ENCODE peak calls at places on chromosomes 12 and 14, in seven cellular contexts. S is right lobe of liver, H is omental fat pad, U is left lung, C is epithelial cell of esophagus, R is thoracic aorta, Q is AG09309. P is an unnamed sample.

GRCh38 chr12:91074851-91075250 is 17.0 kb upstream of the KERA start:
- DNase-seq in S (no peak), H (no peak), U (no peak), C (no peak), R (no peak), Q (no peak), P (no peak)

GRCh38 chr14:20626274-20626673 is 15.2 kb downstream of the OR6S1 start:
- DNase-seq in S (no peak), H (no peak), U (no peak), C (no peak), R (no peak), Q (no peak), P (no peak)

GRCh38 chr12:112858776-112859175 is 48.0 kb upstream of the OAS1 start:
- DNase-seq in S (no peak), H (no peak), U (no peak), C (peak), R (no peak), Q (no peak), P (no peak)

GRCh38 chr14:32350020-32350419 is 20.9 kb downstream of the AKAP6 start:
- DNase-seq in S (no peak), H (no peak), U (no peak), C (no peak), R (no peak), Q (no peak), P (no peak)

GRCh38 chr12:110047297-110047940 is 903 bp downstream of the C12orf76 start:
- DNase-seq in S (no peak), H (no peak), U (no peak), C (no peak), R (no peak), Q (no peak), P (no peak)

GRCh38 chr14:22332671-22333407 is 256.2 kb downstream of the DAD1 start:
- DNase-seq in S (no peak), H (no peak), U (no peak), C (no peak), R (no peak), Q (no peak), P (no peak)

GRCh38 chr12:29611906-29612305 is 114.4 kb upstream of the OVCH1 start:
- DNase-seq in S (no peak), H (no peak), U (no peak), C (no peak), R (peak), Q (no peak), P (no peak)

GRCh38 chr12:116533343-116534248 is 25.6 kb upstream of the MAP1LC3B2 start:
- DNase-seq in S (peak), H (peak), U (peak), C (peak), R (peak), Q (no peak), P (no peak)

GRCh38 chr14:102231476-102232347 is 73.3 kb downstream of the MOK start:
- DNase-seq in S (no peak), H (no peak), U (no peak), C (no peak), R (no peak), Q (no peak), P (no peak)

GRCh38 chr14:105448706-105449111 is 25.9 kb upstream of the CRIP2 start:
- DNase-seq in S (peak), H (peak), U (peak), C (peak), R (no peak), Q (no peak), P (peak)

GRCh38 chr14:74562515-74563232 is 49.4 kb downstream of the LTBP2 start:
- DNase-seq in S (no peak), H (no peak), U (no peak), C (peak), R (no peak), Q (no peak), P (no peak)

GRCh38 chr14:24187538-24187915 is 1.1 kb downstream of the IPO4 start:
- DNase-seq in S (no peak), H (no peak), U (no peak), C (no peak), R (no peak), Q (no peak), P (no peak)

GRCh38 chr14:77314539-77314938 is 6.1 kb downstream of the POMT2 start:
- DNase-seq in S (no peak), H (no peak), U (no peak), C (no peak), R (no peak), Q (no peak), P (no peak)

GRCh38 chr12:50985322-50985721 is 33.0 kb downstream of the HIGD1C start:
- DNase-seq in S (no peak), H (no peak), U (no peak), C (peak), R (no peak), Q (peak), P (peak)

GRCh38 chr14:93239869-93240677 is 33.0 kb downstream of the UBR7 start:
- DNase-seq in S (no peak), H (no peak), U (no peak), C (peak), R (no peak), Q (peak), P (peak)

GRCh38 chr12:124391340-124392261 is 96.7 kb downstream of the RFLNA start:
- DNase-seq in S (peak), H (no peak), U (peak), C (peak), R (no peak), Q (no peak), P (peak)

GRCh38 chr14:88384653-88385205 is 728 bp upstream of the SPATA7 start:
- DNase-seq in S (no peak), H (no peak), U (no peak), C (peak), R (no peak), Q (no peak), P (no peak)

GRCh38 chr12:128571906-128572305 is 251.9 kb downstream of the SLC15A4 start:
- DNase-seq in S (no peak), H (no peak), U (no peak), C (no peak), R (no peak), Q (no peak), P (no peak)

GRCh38 chr14:91272341-91273272 is 28.1 kb upstream of the GPR68 start:
- DNase-seq in S (no peak), H (no peak), U (no peak), C (no peak), R (no peak), Q (no peak), P (no peak)

GRCh38 chr12:642633-643477 is 20.4 kb downstream of the NINJ2 start:
- DNase-seq in S (peak), H (no peak), U (peak), C (peak), R (no peak), Q (no peak), P (no peak)

GRCh38 chr14:63276492-63277342 is 42.0 kb downstream of the GPHB5 start:
- DNase-seq in S (no peak), H (no peak), U (no peak), C (peak), R (no peak), Q (peak), P (peak)

GRCh38 chr12:126509587-126509986 is 1444.4 kb downstream of the AACS start:
- DNase-seq in S (no peak), H (no peak), U (no peak), C (no peak), R (no peak), Q (no peak), P (no peak)

GRCh38 chr14:73376585-73376984 is 81.8 kb downstream of the NUMB start:
- DNase-seq in S (no peak), H (no peak), U (no peak), C (no peak), R (no peak), Q (no peak), P (no peak)

GRCh38 chr12:65269603-65270002 is 8.9 kb upstream of the MSRB3 start:
- DNase-seq in S (no peak), H (no peak), U (no peak), C (peak), R (no peak), Q (no peak), P (peak)

GRCh38 chr14:23121401-23121800 is 2.3 kb upstream of the CEBPE start:
- DNase-seq in S (peak), H (no peak), U (no peak), C (no peak), R (no peak), Q (peak), P (no peak)

GRCh38 chr12:14849664-14850063 is 6.3 kb upstream of the ART4 start:
- DNase-seq in S (no peak), H (no peak), U (no peak), C (peak), R (no peak), Q (no peak), P (no peak)

GRCh38 chr12:65170245-65170881 is 980 bp downstream of the LEMD3 start:
- DNase-seq in S (peak), H (peak), U (peak), C (peak), R (peak), Q (no peak), P (peak)

GRCh38 chr14:73259837-73260236 is 22.5 kb downstream of the PAPLN start:
- DNase-seq in S (no peak), H (no peak), U (no peak), C (no peak), R (no peak), Q (no peak), P (no peak)

GRCh38 chr12:106760184-106760531 is 14.3 kb upstream of the RIC8B start:
- DNase-seq in S (no peak), H (no peak), U (no peak), C (no peak), R (no peak), Q (no peak), P (no peak)

GRCh38 chr12:101954681-101955080 is 77.3 kb downstream of the DRAM1 start:
- DNase-seq in S (no peak), H (no peak), U (no peak), C (peak), R (no peak), Q (no peak), P (peak)

GRCh38 chr14:104011824-104012517 is 69.6 kb upstream of the RD3L start:
- DNase-seq in S (no peak), H (no peak), U (no peak), C (no peak), R (no peak), Q (no peak), P (peak)

GRCh38 chr12:128259556-128260070 is 7.4 kb upstream of the TMEM132C start:
- DNase-seq in S (no peak), H (peak), U (no peak), C (no peak), R (no peak), Q (no peak), P (no peak)

GRCh38 chr12:41621288-41621687 is 433.2 kb downstream of the PDZRN4 start:
- DNase-seq in S (no peak), H (no peak), U (no peak), C (peak), R (no peak), Q (no peak), P (no peak)

GRCh38 chr12:126055521-126055920 is 990.3 kb downstream of the AACS start:
- DNase-seq in S (no peak), H (no peak), U (no peak), C (peak), R (no peak), Q (peak), P (peak)

GRCh38 chr14:98692832-98693231 is 579.2 kb downstream of the BCL11B start:
- DNase-seq in S (no peak), H (no peak), U (no peak), C (peak), R (no peak), Q (no peak), P (no peak)

GRCh38 chr14:69004731-69005431 is 25.8 kb upstream of the ACTN1 start:
- DNase-seq in S (no peak), H (no peak), U (no peak), C (no peak), R (no peak), Q (no peak), P (no peak)

GRCh38 chr14:69005432-69006148 is 26.5 kb upstream of the ACTN1 start:
- DNase-seq in S (peak), H (peak), U (no peak), C (peak), R (peak), Q (peak), P (peak)

GRCh38 chr14:69001375-69001774 is 22.3 kb upstream of the ACTN1 start:
- DNase-seq in S (no peak), H (no peak), U (no peak), C (no peak), R (no peak), Q (no peak), P (peak)

GRCh38 chr14:69003626-69004025 is 24.5 kb upstream of the ACTN1 start:
- DNase-seq in S (no peak), H (no peak), U (no peak), C (no peak), R (no peak), Q (no peak), P (no peak)

DNA sequence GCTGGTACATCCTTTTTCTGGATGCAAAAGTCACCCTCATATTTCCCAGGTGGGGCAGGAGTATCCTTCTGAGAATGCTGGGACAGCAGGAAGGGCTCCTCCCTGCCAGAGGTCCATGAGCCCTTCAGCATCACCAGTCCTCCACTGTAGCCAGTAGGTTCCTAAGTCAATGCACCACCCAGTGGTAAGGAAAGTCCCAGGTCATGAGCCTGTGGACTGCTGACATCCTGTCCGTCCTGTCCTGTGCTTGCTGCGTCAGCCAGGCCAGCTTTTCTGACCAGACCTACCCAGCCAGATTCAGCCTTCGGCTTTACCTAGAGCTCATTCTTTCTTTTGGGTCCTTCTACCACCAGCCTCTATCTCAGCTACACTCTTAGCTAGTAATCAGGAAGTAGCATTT is 23.0 kb upstream of the ACTN1 start:
- DNase-seq in S (peak), H (no peak), U (no peak), C (no peak), R (no peak), Q (no peak), P (no peak)
- TF ChIP-seq CTCF in S (peak), H (no peak), U (no peak), C (no peak), R (peak), Q (no peak), P (peak)

GRCh38 chr12:53499261-53500118 is at the start of gene MAP3K12:
- DNase-seq in S (peak), H (no peak), U (peak), C (peak), R (no peak), Q (no peak), P (no peak)
- TF ChIP-seq CTCF in S (no peak), H (no peak), U (no peak), C (no peak), R (peak), Q (peak), P (peak)

GRCh38 chr14:100406505-100407131 is 83.5 kb downstream of the SLC25A47 start:
- DNase-seq in S (peak), H (no peak), U (peak), C (peak), R (no peak), Q (no peak), P (no peak)

GRCh38 chr14:100402631-100403030 is 79.5 kb downstream of the SLC25A47 start:
- DNase-seq in S (no peak), H (no peak), U (no peak), C (no peak), R (no peak), Q (no peak), P (no peak)

GRCh38 chr14:100405752-100406455 is 82.8 kb downstream of the SLC25A47 start:
- DNase-seq in S (no peak), H (no peak), U (no peak), C (no peak), R (no peak), Q (no peak), P (no peak)

GRCh38 chr14:100403802-100404201 is 80.7 kb downstream of the SLC25A47 start:
- DNase-seq in S (no peak), H (no peak), U (no peak), C (no peak), R (no peak), Q (no peak), P (no peak)

DNA sequence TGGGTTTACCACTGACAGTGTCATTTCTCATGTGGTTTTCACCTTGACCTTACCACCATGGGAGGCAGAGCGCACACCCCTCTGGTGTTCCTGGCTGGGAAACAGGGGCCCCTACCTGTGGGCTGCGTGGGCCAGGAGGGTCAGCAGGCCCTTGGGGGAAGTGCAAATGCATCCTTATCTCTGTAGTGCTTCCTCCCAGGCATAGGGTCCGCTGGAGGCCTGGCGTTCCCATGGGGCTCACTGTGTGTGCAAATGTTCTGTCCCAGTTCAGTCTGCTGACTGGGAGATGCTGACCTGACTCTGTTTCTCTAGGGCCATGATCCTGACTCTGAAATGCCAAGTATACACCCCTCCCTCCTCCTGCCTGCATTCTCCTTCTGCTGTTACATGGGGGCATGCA is 81.3 kb downstream of the SLC25A47 start:
- DNase-seq in S (no peak), H (no peak), U (no peak), C (no peak), R (no peak), Q (no peak), P (no peak)
- TF ChIP-seq CTCF in S (no peak), H (no peak), U (no peak), C (no peak), R (no peak), Q (no peak), P (no peak)

GRCh38 chr12:31245822-31246469 is 80.0 kb downstream of the SINHCAF start:
- DNase-seq in S (no peak), H (no peak), U (no peak), C (no peak), R (no peak), Q (no peak), P (no peak)
- TF ChIP-seq CTCF in S (no peak), H (no peak), U (no peak), C (peak), R (no peak), Q (no peak), P (peak)

GRCh38 chr12:74317078-74317581 is 220.5 kb upstream of the ATXN7L3B start:
- DNase-seq in S (no peak), H (no peak), U (no peak), C (peak), R (no peak), Q (no peak), P (no peak)
- TF ChIP-seq CTCF in S (no peak), H (no peak), U (no peak), C (peak), R (no peak), Q (no peak), P (peak)

DNA sequence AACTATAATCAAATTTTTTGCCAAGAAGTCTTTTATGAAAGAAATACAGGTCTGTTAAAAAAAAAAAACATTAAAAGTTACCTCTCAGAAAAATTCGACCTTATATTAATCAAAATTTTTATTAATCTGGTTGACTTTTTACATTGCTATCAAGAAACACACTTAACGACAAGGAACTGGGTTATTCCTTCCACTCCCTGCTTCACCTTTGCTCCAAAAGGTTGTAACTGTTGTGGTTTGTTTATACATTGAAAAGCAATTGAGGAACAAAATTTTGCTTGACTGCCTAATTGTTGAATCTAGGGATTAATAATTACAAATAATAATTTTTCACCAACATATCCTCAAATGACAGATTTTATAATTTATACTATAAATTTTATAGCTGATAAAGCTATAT is 28.4 kb downstream of the TSPAN8 start:
- DNase-seq in S (no peak), H (no peak), U (no peak), C (no peak), R (no peak), Q (no peak), P (no peak)
- TF ChIP-seq CTCF in S (no peak), H (no peak), U (no peak), C (no peak), R (no peak), Q (no peak), P (no peak)

GRCh38 chr14:43795600-43796228 is 711.4 kb downstream of the FSCB start:
- DNase-seq in S (no peak), H (no peak), U (no peak), C (peak), R (no peak), Q (no peak), P (no peak)
- TF ChIP-seq CTCF in S (peak), H (no peak), U (no peak), C (peak), R (no peak), Q (no peak), P (peak)

GRCh38 chr12:52318241-52318990 is 2.8 kb downstream of the KRT83 start:
- DNase-seq in S (no peak), H (no peak), U (no peak), C (no peak), R (no peak), Q (no peak), P (no peak)

GRCh38 chr12:52317443-52318052 is 3.6 kb downstream of the KRT83 start:
- DNase-seq in S (no peak), H (no peak), U (no peak), C (no peak), R (no peak), Q (no peak), P (no peak)

GRCh38 chr12:52320784-52321400 is at the start of gene KRT83:
- DNase-seq in S (no peak), H (no peak), U (no peak), C (no peak), R (no peak), Q (no peak), P (no peak)

GRCh38 chr12:52321433-52321832 is 235 bp upstream of the KRT83 start:
- DNase-seq in S (no peak), H (no peak), U (no peak), C (no peak), R (no peak), Q (no peak), P (no peak)

DNA sequence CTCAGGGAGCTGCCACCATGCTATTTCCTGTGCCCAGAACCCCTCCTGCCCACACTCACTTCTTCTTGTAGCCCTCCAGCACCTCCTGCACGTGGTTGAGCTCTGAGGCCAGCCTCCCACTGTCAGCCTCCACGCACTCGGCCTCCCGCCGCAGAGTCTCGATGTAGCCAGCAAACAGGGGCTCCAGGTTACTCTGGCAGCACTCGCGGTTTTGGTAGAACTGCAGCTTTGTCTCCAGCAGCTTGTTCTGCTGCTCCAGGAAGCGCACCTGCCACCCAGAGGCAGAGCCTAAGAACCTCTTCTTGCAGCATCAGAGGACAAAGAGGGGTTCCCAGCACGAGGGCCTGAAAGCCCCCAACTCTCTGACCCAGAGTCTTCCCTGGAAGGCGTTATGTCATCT is 2.1 kb downstream of the KRT83 start:
- DNase-seq in S (no peak), H (no peak), U (no peak), C (no peak), R (no peak), Q (no peak), P (no peak)
- TF ChIP-seq CTCF in S (no peak), H (no peak), U (no peak), C (peak), R (no peak), Q (no peak), P (peak)

GRCh38 chr12:67647547-67648305 is 819 bp upstream of the DYRK2 start:
- DNase-seq in S (peak), H (peak), U (peak), C (peak), R (peak), Q (no peak), P (peak)

GRCh38 chr12:67650127-67650495 is 1.6 kb downstream of the DYRK2 start:
- DNase-seq in S (peak), H (no peak), U (peak), C (no peak), R (no peak), Q (no peak), P (no peak)

GRCh38 chr12:67647251-67647546 is 1.3 kb upstream of the DYRK2 start:
- DNase-seq in S (no peak), H (no peak), U (no peak), C (no peak), R (no peak), Q (no peak), P (peak)

GRCh38 chr12:67649165-67650126 is 901 bp downstream of the DYRK2 start:
- DNase-seq in S (peak), H (no peak), U (peak), C (no peak), R (no peak), Q (no peak), P (no peak)

GRCh38 chr12:67648306-67649164 is at the start of gene DYRK2:
- DNase-seq in S (peak), H (peak), U (peak), C (peak), R (peak), Q (no peak), P (peak)
- TF ChIP-seq CTCF in S (no peak), H (no peak), U (no peak), C (no peak), R (no peak), Q (peak), P (peak)

P was measured in foreskin keratinocyte.